ENCODE peak calls at places on chromosomes 3 and 15, in ten cellular contexts. V is stimulated activated CD4-positive, alpha-beta T cell treated with anti-CD3 and anti-CD28 coated beads, Interleukin-2, amount 100 ng/mL, for 24 hours; P is NCI-H1092; I is GM06990; T is GM23248; G is dorsolateral prefrontal cortex; X is NCI-H1436; F is NCI-H1048; S is activated naive CD4-positive, alpha-beta T cell; U is Right ventricle myocardium inferior. R is an unnamed sample.

GRCh38 chr3:13881536-13882410 is 1.9 kb upstream of the WNT7A start:
- DNase-seq in V (no peak), P (no peak), I (no peak), T (no peak), G (no peak), X (no peak), F (no peak), S (no peak), U (no peak), R (no peak)

GRCh38 chr15:78751602-78751979 is 59.7 kb downstream of the ADAMTS7 start:
- DNase-seq in V (no peak), P (no peak), I (no peak), T (no peak), G (peak), X (no peak), F (no peak), S (no peak), U (no peak), R (no peak)

GRCh38 chr3:131526801-131527347 is 24.1 kb upstream of the MRPL3 start:
- DNase-seq in V (peak), P (peak), I (peak), T (peak), G (no peak), X (peak), F (no peak), S (no peak), U (peak), R (no peak)

GRCh38 chr3:126422571-126423091 is 27.9 kb downstream of the CFAP100 start:
- DNase-seq in V (no peak), P (no peak), I (no peak), T (no peak), G (no peak), X (no peak), F (no peak), S (no peak), U (no peak), R (no peak)

GRCh38 chr15:65484876-65485275 is 32.6 kb downstream of the DPP8 start:
- DNase-seq in V (no peak), P (no peak), I (no peak), T (no peak), G (no peak), X (no peak), F (no peak), S (no peak), U (no peak), R (no peak)

GRCh38 chr15:95663156-95663831 is 667.2 kb upstream of the NR2F2 start:
- DNase-seq in V (no peak), P (no peak), I (no peak), T (peak), G (no peak), X (no peak), F (no peak), S (no peak), U (no peak), R (no peak)

GRCh38 chr3:169573129-169573528 is 90.4 kb downstream of the MECOM start:
- DNase-seq in V (no peak), P (no peak), I (no peak), T (peak), G (no peak), X (no peak), F (no peak), S (no peak), U (no peak), R (no peak)

GRCh38 chr3:52086939-52087675 is 30.7 kb upstream of the DUSP7 start:
- DNase-seq in V (no peak), P (no peak), I (no peak), T (peak), G (no peak), X (no peak), F (no peak), S (no peak), U (peak), R (no peak)

GRCh38 chr3:157156844-157157635 is 2.9 kb downstream of the CCNL1 start:
- DNase-seq in V (no peak), P (no peak), I (no peak), T (peak), G (no peak), X (peak), F (no peak), S (no peak), U (no peak), R (no peak)

GRCh38 chr3:195859061-195859845 is 47.5 kb upstream of the MUC4 start:
- DNase-seq in V (peak), P (peak), I (peak), T (peak), G (peak), X (peak), F (peak), S (peak), U (no peak), R (peak)

GRCh38 chr3:183548262-183548769 is 7.2 kb downstream of the KLHL6 start:
- DNase-seq in V (no peak), P (no peak), I (no peak), T (peak), G (no peak), X (no peak), F (no peak), S (no peak), U (no peak), R (no peak)

GRCh38 chr15:63856711-63857458 is 23.1 kb upstream of the HERC1 start:
- DNase-seq in V (no peak), P (no peak), I (no peak), T (peak), G (no peak), X (no peak), F (no peak), S (no peak), U (no peak), R (no peak)

GRCh38 chr3:22779737-22780136 is 423.4 kb upstream of the UBE2E2 start:
- DNase-seq in V (no peak), P (no peak), I (no peak), T (no peak), G (no peak), X (no peak), F (no peak), S (no peak), U (no peak), R (no peak)

GRCh38 chr15:51721199-51721960 is 16.1 kb downstream of the LYSMD2 start:
- DNase-seq in V (no peak), P (no peak), I (no peak), T (peak), G (no peak), X (no peak), F (no peak), S (no peak), U (no peak), R (no peak)

GRCh38 chr3:144375122-144375521 is 403.5 kb downstream of the DIPK2A start:
- DNase-seq in V (no peak), P (no peak), I (no peak), T (no peak), G (no peak), X (no peak), F (no peak), S (no peak), U (no peak), R (no peak)

GRCh38 chr3:1987983-1988382 is 110.7 kb upstream of the CNTN4 start:
- DNase-seq in V (no peak), P (no peak), I (no peak), T (no peak), G (no peak), X (no peak), F (no peak), S (no peak), U (no peak), R (no peak)